ENCODE peak calls at places on chromosomes 12 and 14, in eight cellular contexts. T is GM23248, M is mammary epithelial cell, F is IMR-90, N is Karpas-422, W is HCT116, E is H9, O is GM23338. G is an unnamed sample.

GRCh38 chr14:68094158-68094557 is 274.6 kb downstream of the RAD51B start:
- DNase-seq in W (no peak), E (no peak), M (peak; percentile 71), N (no peak), F (no peak), T (peak; percentile 20), O (no peak), G (no peak)

GRCh38 chr12:30219047-30219446 is 435.3 kb upstream of the TMTC1 start:
- DNase-seq in W (no peak), T (peak; percentile 39), O (no peak), N (no peak), E (no peak), M (peak; percentile 48), F (peak; percentile 22), G (no peak)

GRCh38 chr12:14239350-14239934 is 126.0 kb upstream of the ATF7IP start:
- DNase-seq in E (peak; percentile 78), F (no peak), N (peak; percentile 87), M (peak; percentile 46), W (no peak), T (peak; percentile 53), O (peak; percentile 67), G (peak; percentile 75)

GRCh38 chr14:104800600-104801283 is at the start of gene ZBTB42:
- DNase-seq in O (peak; percentile 74), F (peak; percentile 48), E (peak; percentile 53), W (no peak), N (peak; percentile 75), M (peak; percentile 66), T (peak; percentile 70), G (peak; percentile 53)

GRCh38 chr14:95849761-95850160 is 26.9 kb upstream of the TUNAR start:
- DNase-seq in W (no peak), T (no peak), O (no peak), F (no peak), E (no peak), M (no peak), N (no peak), G (no peak)

GRCh38 chr14:89503458-89503996 is 86.5 kb upstream of the FOXN3 start:
- DNase-seq in N (peak; percentile 44), F (no peak), T (no peak), M (no peak), O (no peak), E (no peak), W (no peak), G (no peak)

GRCh38 chr12:64730585-64730964 is 28.6 kb downstream of the GNS start:
- DNase-seq in W (no peak), E (no peak), N (no peak), F (no peak), O (no peak), M (no peak), T (no peak), G (no peak)

GRCh38 chr14:54374117-54374884 is 22.5 kb upstream of the CDKN3 start:
- DNase-seq in M (no peak), N (no peak), E (no peak), T (peak; percentile 45), F (peak; percentile 53), W (no peak), O (no peak), G (no peak)

GRCh38 chr12:59780605-59781135 is 184.8 kb downstream of the SLC16A7 start:
- DNase-seq in M (peak; percentile 33), O (peak; percentile 76), E (no peak), F (peak; percentile 47), T (peak; percentile 48), W (peak; percentile 2), N (no peak), G (peak; percentile 12)

GRCh38 chr14:69242311-69243224 is 17.4 kb upstream of the GALNT16 start:
- DNase-seq in M (peak; percentile 32), O (peak; percentile 82), T (peak; percentile 78), E (peak; percentile 52), W (peak; percentile 39), N (peak; percentile 89), F (peak; percentile 74), G (peak; percentile 74)

DNA sequence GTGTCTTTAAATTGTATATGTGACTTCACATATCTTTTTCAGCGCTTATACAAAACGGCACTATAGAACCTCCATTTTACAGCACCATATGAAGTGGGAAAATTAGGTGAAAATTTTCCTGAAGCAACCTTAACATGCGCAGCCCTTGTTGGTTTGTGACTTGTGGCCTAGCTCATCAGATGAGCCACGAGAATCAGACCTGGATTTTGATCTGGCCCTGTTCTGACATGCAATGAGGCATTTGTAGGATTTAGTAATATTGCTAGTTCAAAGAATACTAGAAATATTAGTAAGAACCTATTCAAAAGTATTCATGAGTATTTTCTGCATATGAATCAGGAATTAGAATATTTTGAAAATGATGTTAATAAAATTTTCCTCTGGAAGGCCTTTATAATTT is 2.9 kb downstream of the CDKN1B start:
- DNase-seq in F (no peak), W (no peak), T (peak; percentile 26), M (peak; percentile 65), O (no peak), N (no peak), E (no peak), G (no peak)
- H3K27ac ChIP-seq in F (peak overlapping the region; percentile 63), W (peak overlapping the region; percentile 100), T (peak overlapping the region; percentile 94), M (peak overlapping the region; percentile 86), O (no peak overlapping the region), N (peak overlapping the region; percentile 72), E (no peak overlapping the region), G (peak overlapping the region; percentile 98)

GRCh38 chr14:21227150-21227549 is 42.1 kb downstream of the HNRNPC start:
- DNase-seq in O (no peak), M (no peak), N (no peak), T (no peak), E (no peak), W (no peak), F (no peak), G (no peak)
- H4K20me1 ChIP-seq in O (peaks cover 98% of the 10 kb centered on the region), M (peaks cover 15% of the 10 kb centered on the region), N (peaks cover 90% of the 10 kb centered on the region), T (peaks cover 18% of the 10 kb centered on the region), E (no peaks in the 10 kb centered on the region), W (peaks cover 72% of the 10 kb centered on the region), F (peaks cover 92% of the 10 kb centered on the region), G (peaks cover 61% of the 10 kb centered on the region)

GRCh38 chr12:53524476-53524875 is 17.2 kb upstream of the NPFF start:
- DNase-seq in W (no peak), T (no peak), F (no peak), O (no peak), N (no peak), M (no peak), E (no peak), G (no peak)
- H3K27ac ChIP-seq in W (no peak overlapping the region), T (no peak overlapping the region), F (no peak overlapping the region), O (no peak overlapping the region), N (no peak overlapping the region), M (no peak overlapping the region), E (no peak overlapping the region), G (no peak overlapping the region)

GRCh38 chr12:104520242-104520900 is 63.6 kb downstream of the CHST11 start:
- DNase-seq in W (no peak), M (no peak), T (no peak), E (no peak), F (no peak), O (no peak), N (no peak), G (peak; percentile 79)
- H4K20me1 ChIP-seq in W (no peaks in the 10 kb centered on the region), M (no peaks in the 10 kb centered on the region), T (no peaks in the 10 kb centered on the region), E (no peaks in the 10 kb centered on the region), F (no peaks in the 10 kb centered on the region), O (peaks cover 6% of the 10 kb centered on the region), N (no peaks in the 10 kb centered on the region), G (no peaks in the 10 kb centered on the region)

GRCh38 chr12:124721501-124722154 is 142.0 kb downstream of the SCARB1 start:
- DNase-seq in T (no peak), W (no peak), N (peak; percentile 38), O (no peak), F (peak; percentile 16), M (no peak), E (no peak), G (no peak)
- H3K27ac ChIP-seq in T (no peak overlapping the region), W (no peak overlapping the region), N (no peak overlapping the region), O (no peak overlapping the region), F (no peak overlapping the region), M (no peak overlapping the region), E (no peak overlapping the region), G (no peak overlapping the region)

GRCh38 chr12:96225003-96225855 is 31.1 kb downstream of the ELK3 start:
- DNase-seq in F (no peak), N (no peak), W (no peak), O (no peak), M (no peak), T (no peak), E (no peak), G (no peak)

GRCh38 chr12:96224219-96224615 is 30.0 kb downstream of the ELK3 start:
- DNase-seq in N (no peak), T (no peak), E (no peak), W (no peak), F (no peak), M (no peak), O (no peak), G (no peak)

GRCh38 chr12:96225994-96226399 is 31.8 kb downstream of the ELK3 start:
- DNase-seq in N (no peak), F (no peak), E (no peak), O (no peak), M (no peak), T (no peak), W (no peak), G (no peak)

GRCh38 chr12:96221391-96221790 is 27.2 kb downstream of the ELK3 start:
- DNase-seq in F (no peak), N (no peak), T (no peak), E (no peak), W (no peak), M (no peak), O (no peak), G (no peak)

GRCh38 chr12:96223411-96224218 is 29.4 kb downstream of the ELK3 start:
- DNase-seq in W (no peak), T (no peak), F (no peak), O (no peak), E (no peak), M (no peak), N (no peak), G (no peak)
- H4K20me1 ChIP-seq in W (no peaks in the 10 kb centered on the region), T (no peaks in the 10 kb centered on the region), F (peaks cover 13% of the 10 kb centered on the region), O (no peaks in the 10 kb centered on the region), E (no peaks in the 10 kb centered on the region), M (no peaks in the 10 kb centered on the region), N (no peaks in the 10 kb centered on the region), G (no peaks in the 10 kb centered on the region)

DNA sequence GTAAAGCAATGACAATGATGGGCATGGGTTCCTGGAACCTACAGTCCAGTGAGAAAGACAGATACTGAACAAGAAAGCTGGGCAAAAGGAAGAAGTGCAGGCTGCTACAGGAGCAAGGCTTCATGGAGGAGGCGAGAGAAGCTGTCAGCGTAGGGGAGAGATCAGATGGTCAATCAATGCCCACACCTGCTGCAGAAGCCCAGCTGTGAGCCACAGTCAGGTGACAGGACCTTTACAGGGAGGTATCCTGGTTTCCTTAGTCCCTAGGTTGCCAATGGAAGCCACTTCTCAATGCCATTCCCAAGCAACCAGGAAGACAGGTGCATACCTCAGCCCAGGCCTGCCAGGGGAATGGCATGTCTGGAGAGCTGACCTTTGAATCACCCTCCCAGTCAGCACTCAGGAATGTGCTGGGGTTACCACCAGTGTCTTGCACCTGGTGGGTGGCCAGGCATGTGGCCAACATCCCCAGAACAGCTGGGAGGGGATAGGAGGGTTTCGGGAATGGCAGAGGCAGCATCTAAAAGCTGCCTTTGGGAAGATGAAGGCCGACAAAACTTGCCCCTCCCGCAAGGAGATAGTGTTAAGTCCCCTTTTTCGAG is 170.3 kb downstream of the TTC7B start:
- DNase-seq in T (no peak), M (peak; percentile 75), F (peak; percentile 60), E (peak; percentile 91), W (peak; percentile 55), N (no peak), O (peak; percentile 81), G (no peak)
- H3K27ac ChIP-seq in T (no peak overlapping the region), M (no peak overlapping the region), F (no peak overlapping the region), E (no peak overlapping the region), W (peak overlapping the region; percentile 36), N (no peak overlapping the region), O (no peak overlapping the region), G (no peak overlapping the region)